ENCODE peak calls at places on chromosome 19, in eight cellular contexts. O is fibroblast of mammary gland; N is iPS-NIHi11; S is NT2/D1; Z is activated T-cell treated with anti-CD3 and anti-CD28 coated beads, Interleukin-2, amount 50 U/mL, for 72 hours; M is EL; Y is DMS 273 treated with DMSO at 0.1 percent for 48 hours; U is astrocyte of the cerebellum. Q is an unnamed sample.

GRCh38 chr19:35352448-35353304 is 5.0 kb downstream of the FFAR1 start:
- DNase-seq in O (peak; percentile 70), U (peak; percentile 26), M (peak; percentile 68), Y (peak; percentile 32), N (peak; percentile 90), S (peak; percentile 61), Z (peak; percentile 81), Q (peak; percentile 69)

GRCh38 chr19:23554548-23554947 is 132.5 kb downstream of the ZNF675 start:
- DNase-seq in Y (no peak), Z (no peak), O (no peak), M (peak; percentile 94), U (no peak), N (no peak), S (no peak), Q (no peak)

GRCh38 chr19:17739121-17739875 is 12.0 kb upstream of the FCHO1 start:
- DNase-seq in N (peak; percentile 44), Y (no peak), U (no peak), M (no peak), O (no peak), S (no peak), Z (no peak), Q (no peak)

GRCh38 chr19:29923653-29924052 is 18.4 kb upstream of the URI1 start:
- DNase-seq in N (no peak), Y (no peak), M (no peak), O (no peak), U (no peak), S (no peak), Z (no peak), Q (no peak)

GRCh38 chr19:45119582-45119981 is 26.6 kb downstream of the PPP1R37 start:
- DNase-seq in M (no peak), O (no peak), S (no peak), Y (no peak), Z (no peak), U (no peak), N (no peak), Q (no peak)

GRCh38 chr19:39246951-39247669 is 1.5 kb downstream of the IFNL4 start:
- DNase-seq in Y (no peak), N (peak; percentile 86), S (no peak), U (no peak), Z (peak; percentile 44), M (peak; percentile 15), O (peak; percentile 8), Q (peak; percentile 18)

GRCh38 chr19:1856698-1857603 is 6.4 kb downstream of the KLF16 start:
- DNase-seq in N (peak; percentile 53), S (no peak), M (peak; percentile 89), U (no peak), Y (no peak), O (peak; percentile 82), Z (peak; percentile 73), Q (no peak)

GRCh38 chr19:48877900-48878218 is 5.6 kb downstream of the PPP1R15A start:
- DNase-seq in S (no peak), Y (no peak), N (no peak), U (no peak), M (no peak), O (no peak), Z (no peak), Q (no peak)

GRCh38 chr19:49689133-49690072 is at the start of gene ADM5:
- DNase-seq in S (no peak), O (no peak), Z (peak; percentile 42), M (peak; percentile 36), U (no peak), N (peak; percentile 47), Y (no peak), Q (no peak)

GRCh38 chr19:15303105-15303780 is 29.1 kb downstream of the BRD4 start:
- DNase-seq in S (no peak), M (peak; percentile 47), N (no peak), O (no peak), Y (no peak), Z (no peak), U (no peak), Q (no peak)

GRCh38 chr19:32287811-32288227 is 57.6 kb upstream of the ZNF507 start:
- DNase-seq in S (peak; percentile 62), O (peak; percentile 81), M (peak; percentile 65), N (peak; percentile 62), Y (no peak), Z (peak; percentile 12), U (peak; percentile 6), Q (peak; percentile 59)

GRCh38 chr19:22901431-22902130 is 69.5 kb downstream of the ZNF723 start:
- DNase-seq in S (no peak), O (no peak), Y (no peak), M (no peak), U (no peak), Z (no peak), N (no peak), Q (no peak)

GRCh38 chr19:51607920-51608562 is 22.2 kb downstream of the SIGLEC5 start:
- DNase-seq in N (peak; percentile 90), Z (peak; percentile 68), S (peak; percentile 80), M (peak; percentile 74), Y (no peak), O (peak; percentile 74), U (peak; percentile 29), Q (peak; percentile 93)

Q was measured in neural crest cell.